ENCODE peak calls at places on chromosome 1, in four cellular contexts. R is SK-N-SH, M is HepG2, J is K562. H is an unnamed sample.
A peak's percentile ranks its signal among the peaks of the same experiment; 100 is the strongest.

GRCh38 chr1:26356106-26356505 is 2.2 kb upstream of the CRYBG2 start:
- DNase-seq in R (no peak), M (no peak), J (no peak), H (no peak)

GRCh38 chr1:207223162-207223561 is 98.3 kb upstream of the CD55 start:
- DNase-seq in R (no peak), M (no peak), J (peak; percentile 39), H (no peak)

GRCh38 chr1:63662846-63663245 is 69.6 kb downstream of the PGM1 start:
- DNase-seq in R (no peak), M (no peak), J (no peak), H (peak; percentile 85)

GRCh38 chr1:147171399-147172167 is 687 bp downstream of the PRKAB2 start:
- DNase-seq in R (peak; percentile 43), M (no peak), J (peak; percentile 35), H (no peak)

GRCh38 chr1:227782226-227782625 is 33.2 kb upstream of the PRSS38 start:
- DNase-seq in R (no peak), M (no peak), J (no peak), H (no peak)

GRCh38 chr1:211939876-211940468 is 95.4 kb downstream of the INTS7 start:
- DNase-seq in R (no peak), M (no peak), J (no peak), H (no peak)

GRCh38 chr1:172089768-172090510 is 248.6 kb downstream of the DNM3 start:
- DNase-seq in R (peak; percentile 42), M (peak; percentile 1), J (peak; percentile 4), H (peak; percentile 33)

GRCh38 chr1:61053281-61053711 is 29.1 kb upstream of the NFIA start:
- DNase-seq in R (no peak), M (no peak), J (no peak), H (no peak)

GRCh38 chr1:54287176-54287650 is 87.2 kb downstream of the MRPL37 start:
- DNase-seq in R (peak; percentile 80), M (no peak), J (peak; percentile 89), H (no peak)

GRCh38 chr1:15158506-15159165 is 5.1 kb downstream of the TMEM51 start:
- DNase-seq in R (no peak), M (peak; percentile 51), J (no peak), H (no peak)

GRCh38 chr1:65401612-65402011 is 18.9 kb upstream of the LEPR start:
- DNase-seq in R (no peak), M (peak; percentile 44), J (no peak), H (no peak)

GRCh38 chr1:179589524-179589923 is 2.1 kb upstream of the TDRD5 start:
- DNase-seq in R (no peak), M (no peak), J (no peak), H (no peak)

GRCh38 chr1:207032528-207033017 is at the start of gene C1orf116:
- DNase-seq in R (no peak), M (peak; percentile 60), J (peak; percentile 93), H (peak; percentile 88)

GRCh38 chr1:27372808-27373690 is 1.6 kb downstream of the FCN3 start:
- DNase-seq in R (peak; percentile 61), M (no peak), J (peak; percentile 71), H (no peak)

GRCh38 chr1:151512801-151513625 is 1.8 kb downstream of the CGN start:
- DNase-seq in R (no peak), M (no peak), J (no peak), H (no peak)

GRCh38 chr1:181314959-181315358 is 168.4 kb upstream of the CACNA1E start:
- DNase-seq in R (no peak), M (no peak), J (no peak), H (no peak)

GRCh38 chr1:31977361-31978131 is 36.1 kb upstream of the KHDRBS1 start:
- DNase-seq in R (peak; percentile 51), M (peak; percentile 41), J (peak; percentile 80), H (peak; percentile 67)

GRCh38 chr1:145545055-145545454 is 62.7 kb upstream of the GPR89A start:
- DNase-seq in R (no peak), M (no peak), J (no peak), H (no peak)

GRCh38 chr1:92487078-92487605 is 417 bp upstream of the GFI1 start:
- DNase-seq in R (no peak), M (no peak), J (no peak), H (no peak)

GRCh38 chr1:216456682-216457081 is 33.4 kb upstream of the USH2A start:
- DNase-seq in R (peak; percentile 78), M (no peak), J (no peak), H (no peak)

GRCh38 chr1:28378906-28379305 is 9.4 kb downstream of the PHACTR4 start:
- DNase-seq in R (no peak), M (no peak), J (no peak), H (no peak)

GRCh38 chr1:231508497-231508896 is 20.0 kb upstream of the TSNAX start:
- DNase-seq in R (no peak), M (no peak), J (no peak), H (no peak)

GRCh38 chr1:38246955-38247952 is 200.7 kb upstream of the POU3F1 start:
- DNase-seq in R (no peak), M (peak; percentile 46), J (no peak), H (no peak)

GRCh38 chr1:234272656-234273312 is 100.5 kb upstream of the COA6 start:
- DNase-seq in R (no peak), M (no peak), J (no peak), H (no peak)
- TF ChIP-seq ELF1 in R (no peak), M (no peak), J (no peak), H (no peak)

DNA sequence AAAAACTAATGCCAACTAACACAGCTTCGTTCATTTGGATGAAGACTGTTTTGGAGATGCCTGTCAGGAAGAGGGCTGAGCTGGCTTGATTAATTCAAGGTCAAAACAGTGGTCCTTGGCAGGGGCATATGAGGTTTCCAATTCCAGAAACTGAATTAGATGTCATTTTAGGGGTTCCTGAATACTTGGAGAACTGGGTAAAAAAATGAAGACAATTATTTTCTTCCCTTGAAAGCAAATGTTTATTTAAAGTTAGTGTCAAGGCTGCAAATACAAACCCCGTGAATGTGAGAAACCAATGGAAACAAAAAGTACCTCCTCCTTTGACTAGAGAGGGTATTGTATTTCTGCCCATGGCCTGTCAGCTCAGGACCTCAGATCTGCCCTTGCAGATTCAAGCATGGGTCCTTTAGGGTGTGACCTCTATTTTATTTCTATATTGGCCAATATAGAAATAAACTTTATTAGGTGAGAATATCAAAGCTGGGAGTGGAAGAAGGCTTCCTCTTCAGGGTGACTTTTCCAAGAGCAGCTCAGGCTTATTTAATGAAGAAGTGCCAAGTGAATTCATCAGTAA is 110.6 kb downstream of the MAST2 start:
- DNase-seq in R (no peak), M (no peak), J (no peak), H (no peak)
- H3K9ac ChIP-seq in R (no peak overlapping the region), M (no peak overlapping the region), J (no peak overlapping the region), H (no peak overlapping the region)

GRCh38 chr1:11150326-11150725 is 38.8 kb upstream of the ANGPTL7 start:
- DNase-seq in R (no peak), M (no peak), J (no peak), H (no peak)

GRCh38 chr1:11151854-11152612 is 37.1 kb upstream of the ANGPTL7 start:
- DNase-seq in R (no peak), M (no peak), J (no peak), H (no peak)

GRCh38 chr1:11156441-11156840 is 32.7 kb upstream of the ANGPTL7 start:
- DNase-seq in R (no peak), M (no peak), J (no peak), H (no peak)

GRCh38 chr1:11151134-11151533 is 38.0 kb upstream of the ANGPTL7 start:
- DNase-seq in R (no peak), M (no peak), J (no peak), H (no peak)

DNA sequence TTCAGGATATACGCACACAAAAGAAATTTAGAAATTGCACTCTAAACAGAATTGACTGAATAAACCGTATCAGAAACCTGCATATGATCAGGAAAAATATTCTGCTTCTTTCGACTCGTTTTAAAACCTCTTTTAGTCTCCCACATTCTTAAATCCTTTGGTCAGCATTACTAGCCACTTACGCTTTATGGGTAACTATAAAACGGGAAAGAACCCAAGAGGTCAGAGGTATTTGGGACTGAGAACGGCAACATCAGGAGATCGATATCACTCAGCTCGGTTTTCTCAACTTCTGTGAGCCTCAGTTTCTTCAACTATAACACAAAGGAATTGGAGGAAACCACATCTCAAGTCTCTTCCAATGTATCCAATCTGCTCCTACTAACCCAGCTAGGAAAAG is 36.4 kb upstream of the ANGPTL7 start:
- DNase-seq in R (no peak), M (no peak), J (no peak), H (no peak)
- TF ChIP-seq ELF1 in R (no peak), M (no peak), J (no peak), H (no peak)

GRCh38 chr1:8219530-8219929 is 98.4 kb upstream of the SLC45A1 start:
- DNase-seq in R (no peak), M (no peak), J (no peak), H (no peak)

GRCh38 chr1:8217011-8217711 is 100.8 kb upstream of the SLC45A1 start:
- DNase-seq in R (peak; percentile 41), M (no peak), J (no peak), H (no peak)

GRCh38 chr1:8216005-8216404 is 101.9 kb upstream of the SLC45A1 start:
- DNase-seq in R (no peak), M (no peak), J (no peak), H (no peak)

GRCh38 chr1:8218351-8219092 is 99.4 kb upstream of the SLC45A1 start:
- DNase-seq in R (no peak), M (no peak), J (no peak), H (no peak)

DNA sequence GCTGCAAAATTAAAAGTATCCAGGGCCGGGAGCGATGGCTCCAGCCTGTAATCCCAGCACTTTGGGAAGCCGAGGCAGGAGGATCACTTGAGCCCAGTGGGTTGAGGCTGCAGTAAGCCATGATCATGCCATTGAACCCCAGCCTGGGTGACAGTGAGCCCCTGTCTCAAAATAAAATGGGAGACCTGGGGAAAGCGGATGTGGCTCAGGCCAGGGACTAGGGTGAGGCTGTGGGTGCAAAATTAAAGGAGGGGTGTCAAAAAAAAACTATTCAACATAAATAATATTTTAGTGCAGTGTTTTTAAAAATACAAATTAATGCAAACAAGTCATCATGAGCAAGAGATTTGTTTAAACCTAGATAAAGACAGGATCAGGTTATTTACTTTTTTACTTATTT is 100.1 kb upstream of the SLC45A1 start:
- DNase-seq in R (no peak), M (no peak), J (no peak), H (no peak)
- H3K9ac ChIP-seq in R (no peak overlapping the region), M (no peak overlapping the region), J (no peak overlapping the region), H (no peak overlapping the region)